ENCODE peak calls at places on chromosomes 12 and 14, in eight cellular contexts. S is T-cell; C is adipocyte; K is effector memory CD8-positive, alpha-beta T cell; T is aorta; U is stromal cell of bone marrow; A is activated T-helper 9 cell treated with anti-CD3 and anti-CD28 coated beads, Interleukin-2, amount 50 U/mL, for 16 hours; J is stimulated activated CD4-positive, alpha-beta T cell treated with anti-CD3 and anti-CD28 coated beads, TNF-alpha, amount 100 ng/mL, for 24 hours. V is an unnamed sample.

GRCh38 chr14:89027097-89027740 is 202.8 kb downstream of the TTC8 start:
- DNase-seq in K (peak), T (peak), U (peak), C (peak), S (peak), J (peak), A (peak), V (peak)

GRCh38 chr12:99959549-99960170 is 25.1 kb downstream of the ANKS1B start:
- DNase-seq in J (no peak), K (no peak), A (no peak), S (no peak), T (no peak), C (peak), U (peak), V (no peak)

GRCh38 chr14:22982477-22983245 is at the start of gene AJUBA:
- DNase-seq in S (peak), J (peak), A (peak), U (peak), C (peak), K (peak), T (peak), V (peak)

GRCh38 chr14:92801917-92802316 is 7.8 kb downstream of the GOLGA5 start:
- DNase-seq in K (no peak), T (no peak), A (no peak), J (no peak), U (no peak), C (no peak), S (no peak), V (no peak)

GRCh38 chr14:94115068-94115591 is 4.6 kb downstream of the IFI27 start:
- DNase-seq in U (no peak), S (no peak), C (peak), J (no peak), K (no peak), T (no peak), A (no peak), V (no peak)

GRCh38 chr12:107317751-107318553 is 224.6 kb upstream of the CRY1 start:
- DNase-seq in T (peak), C (peak), K (peak), A (peak), S (peak), J (peak), U (peak), V (peak)

GRCh38 chr12:41699658-41700057 is 445.0 kb downstream of the GXYLT1 start:
- DNase-seq in S (no peak), A (no peak), T (no peak), U (no peak), C (no peak), J (no peak), K (no peak), V (no peak)

GRCh38 chr12:89651192-89651591 is 57.4 kb downstream of the ATP2B1 start:
- DNase-seq in C (no peak), S (no peak), K (no peak), A (no peak), T (no peak), U (no peak), J (no peak), V (no peak)

GRCh38 chr12:27693403-27693802 is 2.8 kb upstream of the REP15 start:
- DNase-seq in C (no peak), U (no peak), J (no peak), S (no peak), K (no peak), T (no peak), A (no peak), V (no peak)

GRCh38 chr12:106226884-106227640 is 20.8 kb downstream of the CKAP4 start:
- DNase-seq in T (no peak), A (no peak), S (peak), C (peak), J (no peak), K (peak), U (no peak), V (peak)

GRCh38 chr12:6944381-6945186 is 762 bp downstream of the C12orf57 start:
- DNase-seq in K (peak), C (peak), T (peak), A (peak), U (peak), J (peak), S (peak), V (peak)

GRCh38 chr14:105386581-105387529 is 11.5 kb upstream of the TEX22 start:
- DNase-seq in S (no peak), A (no peak), T (peak), J (no peak), U (no peak), C (no peak), K (no peak), V (no peak)

GRCh38 chr14:80567905-80568512 is 356.7 kb upstream of the DIO2 start:
- DNase-seq in T (no peak), K (no peak), U (no peak), S (no peak), A (no peak), C (peak), J (no peak), V (no peak)

GRCh38 chr12:15858348-15858747 is 23.8 kb upstream of the STRAP start:
- DNase-seq in A (no peak), C (no peak), T (no peak), K (no peak), U (no peak), S (no peak), J (no peak), V (no peak)

GRCh38 chr14:64795921-64796320 is 83.8 kb downstream of the SPTB start:
- DNase-seq in J (no peak), T (no peak), K (no peak), U (no peak), S (no peak), C (no peak), A (no peak), V (no peak)

GRCh38 chr14:65003394-65003793 is 16.7 kb downstream of the FNTB start:
- DNase-seq in U (no peak), A (no peak), J (no peak), T (no peak), S (no peak), C (no peak), K (no peak), V (no peak)

GRCh38 chr12:752673-753400 is 458 bp downstream of the WNK1 start:
- DNase-seq in C (peak), K (peak), T (peak), S (peak), A (peak), J (no peak), U (peak), V (peak)

GRCh38 chr12:116317986-116318737 is 40.7 kb upstream of the MED13L start:
- DNase-seq in C (no peak), T (no peak), J (no peak), K (no peak), U (no peak), S (no peak), A (no peak), V (no peak)

GRCh38 chr12:53591301-53592206 is 34.6 kb downstream of the ATF7 start:
- DNase-seq in S (no peak), T (no peak), K (no peak), J (no peak), A (no peak), U (no peak), C (no peak), V (no peak)

GRCh38 chr14:61662437-61663311 is 32.6 kb upstream of the HIF1A start:
- DNase-seq in K (peak), J (no peak), C (peak), S (peak), A (peak), T (no peak), U (no peak), V (peak)

GRCh38 chr12:6603095-6603567 is 4.0 kb downstream of the CHD4 start:
- DNase-seq in K (no peak), S (peak), A (no peak), C (peak), U (no peak), J (no peak), T (peak), V (peak)

GRCh38 chr14:104724981-104725771 is 1.1 kb downstream of the ADSS1 start:
- DNase-seq in A (no peak), T (peak), K (no peak), U (no peak), C (peak), J (no peak), S (no peak), V (no peak)

GRCh38 chr14:104290756-104291122 is 152.4 kb downstream of the KIF26A start:
- DNase-seq in U (no peak), S (no peak), K (no peak), J (no peak), T (peak), A (no peak), C (no peak), V (no peak)

GRCh38 chr12:45674583-45674982 is 54.9 kb upstream of the ARID2 start:
- DNase-seq in T (peak), K (no peak), C (peak), U (peak), J (no peak), A (no peak), S (no peak), V (no peak)

GRCh38 chr14:68790656-68791077 is 2.2 kb downstream of the ZFP36L1 start:
- DNase-seq in C (no peak), U (no peak), J (no peak), K (no peak), S (peak), T (no peak), A (peak), V (peak)

GRCh38 chr14:104202259-104203070 is 64.1 kb downstream of the KIF26A start:
- DNase-seq in A (no peak), C (no peak), T (no peak), J (no peak), S (no peak), K (no peak), U (no peak), V (peak)

GRCh38 chr12:85697003-85697402 is 139.2 kb downstream of the RASSF9 start:
- DNase-seq in U (no peak), S (no peak), T (no peak), J (no peak), C (no peak), K (no peak), A (no peak), V (no peak)

GRCh38 chr12:92466391-92467305 is 236.1 kb upstream of the PLEKHG7 start:
- DNase-seq in C (peak), K (no peak), S (no peak), T (peak), J (no peak), A (no peak), U (no peak), V (no peak)

V was measured in CD4-positive, alpha-beta memory T cell.